ENCODE peak calls at places on chromosomes 2 and 18, in eight cellular contexts. X is esophagus muscularis mucosa, K is endothelial cell of umbilical vein, U is adrenal gland, J is A549, R is HCT116, L is breast epithelium, O is stomach. G is an unnamed sample.

GRCh38 chr2:112187805-112188596 is 49.8 kb downstream of the FBLN7 start:
- DNase-seq in R (peak; percentile 13), U (no peak), L (no peak), X (peak; percentile 91), O (no peak), J (no peak), K (peak; percentile 75), G (no peak)

GRCh38 chr2:128768066-128768465 is 449.4 kb upstream of the HS6ST1 start:
- DNase-seq in J (no peak), O (no peak), U (no peak), L (no peak), K (no peak), R (no peak), X (no peak), G (no peak)

GRCh38 chr2:219125225-219125885 is 35.3 kb downstream of the NHEJ1 start:
- DNase-seq in O (peak; percentile 29), K (no peak), J (peak; percentile 57), R (peak; percentile 94), X (no peak), L (peak; percentile 75), U (peak; percentile 92), G (peak; percentile 31)

GRCh38 chr2:226837787-226838603 is 2.1 kb downstream of the RHBDD1 start:
- DNase-seq in U (no peak), O (no peak), R (no peak), K (no peak), J (no peak), X (no peak), L (no peak), G (no peak)

GRCh38 chr2:134436706-134437105 is 182.8 kb downstream of the MGAT5 start:
- DNase-seq in U (no peak), X (no peak), O (no peak), R (no peak), L (no peak), K (peak; percentile 33), J (no peak), G (no peak)

GRCh38 chr2:216142540-216142939 is 33.4 kb downstream of the XRCC5 start:
- DNase-seq in U (no peak), X (no peak), K (no peak), R (no peak), O (no peak), J (no peak), L (no peak), G (no peak)

GRCh38 chr2:107437807-107438206 is 388.9 kb upstream of the RGPD4 start:
- DNase-seq in L (no peak), J (no peak), X (no peak), O (no peak), K (no peak), R (no peak), U (no peak), G (no peak)

GRCh38 chr2:118974103-118974911 is 32.3 kb downstream of the MARCO start:
- DNase-seq in X (peak; percentile 78), U (peak; percentile 58), R (no peak), J (peak; percentile 56), O (no peak), L (no peak), K (no peak), G (no peak)

DNA sequence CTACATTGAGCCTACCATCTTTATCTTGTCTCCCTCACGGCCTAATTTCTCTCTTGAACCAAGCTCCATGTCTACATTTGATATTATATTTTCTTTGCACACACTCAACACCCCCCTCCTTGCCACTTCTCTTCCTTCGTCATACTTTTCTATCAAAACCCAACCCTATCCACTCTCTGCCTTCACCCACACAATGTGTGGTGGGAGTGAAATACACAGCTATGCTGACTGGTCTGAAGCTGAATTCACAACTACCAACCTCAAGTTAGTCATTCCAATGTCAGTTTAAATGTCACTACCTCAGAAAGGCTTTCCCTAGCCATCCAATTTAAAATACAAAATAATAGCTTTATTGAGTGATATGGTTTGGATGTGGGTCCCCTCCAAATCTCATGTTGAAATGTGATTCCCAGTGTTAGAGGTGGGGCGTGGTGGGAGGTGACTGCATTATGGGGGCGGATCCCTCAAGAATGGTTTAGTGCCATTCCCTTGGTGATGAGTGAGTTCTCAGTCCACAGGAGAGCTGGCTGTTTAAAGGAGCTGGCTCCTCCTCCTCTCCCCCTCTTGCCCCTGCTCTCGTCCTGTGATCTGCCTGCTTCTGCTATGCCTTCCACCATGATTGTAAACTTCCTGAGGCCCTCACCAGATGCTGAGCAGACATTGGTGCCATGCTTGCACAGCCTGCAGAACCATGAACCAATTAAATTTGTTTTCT is 112.1 kb downstream of the DTNB start:
- DNase-seq in U (no peak), O (no peak), J (no peak), R (no peak), K (no peak), X (no peak), L (no peak), G (no peak)
- H3K4me1 ChIP-seq in U (peaks cover 4% of the 10 kb centered on the region), O (peaks cover 14% of the 10 kb centered on the region), J (no peaks in the 10 kb centered on the region), R (no peaks in the 10 kb centered on the region), K (peaks cover 10% of the 10 kb centered on the region), X (no peaks in the 10 kb centered on the region), L (no peaks in the 10 kb centered on the region), G (peaks cover 11% of the 10 kb centered on the region)

GRCh38 chr2:101151141-101151858 is at the start of gene TBC1D8:
- DNase-seq in R (peak; percentile 49), O (peak; percentile 90), K (peak; percentile 75), X (no peak), L (peak; percentile 66), U (peak; percentile 88), J (peak; percentile 82), G (peak; percentile 90)
- TF ChIP-seq POLR2A in R (peak; percentile 81), O (no peak), K (peak; percentile 94), X (peak; percentile 67), L (no peak), U (peak; percentile 82), J (peak; percentile 81), G (peak; percentile 69)

DNA sequence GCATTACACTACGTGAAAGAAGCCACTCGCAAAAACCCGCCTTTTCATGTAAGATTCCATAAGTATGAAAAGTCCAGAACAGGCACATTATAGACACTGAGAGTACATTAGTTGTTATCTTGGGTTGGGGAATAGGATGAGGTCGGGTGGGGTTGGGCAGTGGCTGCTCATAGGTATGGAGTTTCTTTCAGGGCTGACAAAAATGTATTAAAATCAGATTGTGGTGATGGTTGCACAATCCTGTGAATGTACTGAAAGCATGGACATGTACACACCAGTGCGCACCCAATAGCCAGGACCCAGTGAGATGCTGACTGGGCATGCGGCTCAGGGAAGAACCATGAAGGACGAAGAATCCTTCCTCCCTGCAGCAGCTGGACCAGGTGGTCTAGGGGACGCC is 50.3 kb downstream of the MBP start:
- DNase-seq in X (no peak), O (no peak), K (no peak), L (no peak), U (no peak), J (no peak), R (no peak), G (no peak)
- TF ChIP-seq CTCF in X (no peak), O (no peak), K (no peak), L (no peak), U (no peak), J (no peak), R (no peak), G (no peak)

DNA sequence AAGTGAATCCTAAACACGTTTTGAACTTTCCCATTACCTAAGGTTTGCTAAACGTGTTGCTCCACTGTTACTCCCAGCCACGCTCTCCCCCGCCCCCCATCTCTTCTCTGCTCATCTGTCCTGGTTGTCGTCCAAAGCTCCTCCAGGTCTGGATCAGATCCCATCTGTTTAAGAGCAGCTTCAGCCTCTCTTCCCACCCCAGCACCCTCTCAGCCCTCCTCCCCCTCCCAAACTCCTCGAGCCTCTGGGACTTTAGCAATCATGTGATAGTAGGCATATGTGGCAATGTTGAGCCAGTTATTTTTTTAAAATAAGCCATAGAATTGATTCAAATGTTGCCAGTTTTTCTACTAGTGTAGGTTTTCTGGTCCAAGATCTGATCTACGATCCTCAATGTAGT is 20.0 kb upstream of the LPIN1 start:
- DNase-seq in X (no peak), U (peak; percentile 52), O (no peak), L (peak; percentile 77), K (no peak), J (no peak), R (no peak), G (no peak)
- H3K4me1 ChIP-seq in X (no peaks in the 10 kb centered on the region), U (no peaks in the 10 kb centered on the region), O (no peaks in the 10 kb centered on the region), L (no peaks in the 10 kb centered on the region), K (no peaks in the 10 kb centered on the region), J (no peaks in the 10 kb centered on the region), R (no peaks in the 10 kb centered on the region), G (peaks cover 16% of the 10 kb centered on the region)

GRCh38 chr2:11754705-11755026 is 8.2 kb downstream of the LPIN1 start:
- DNase-seq in K (no peak), X (no peak), L (no peak), O (no peak), R (no peak), J (no peak), U (no peak), G (no peak)

GRCh38 chr2:11750917-11751316 is 4.5 kb downstream of the LPIN1 start:
- DNase-seq in J (no peak), K (no peak), U (no peak), L (peak; percentile 91), O (no peak), R (no peak), X (no peak), G (no peak)

GRCh38 chr2:11752906-11753305 is 6.5 kb downstream of the LPIN1 start:
- DNase-seq in X (no peak), O (no peak), L (no peak), U (no peak), K (no peak), J (no peak), R (no peak), G (no peak)

GRCh38 chr2:11753886-11754704 is 7.7 kb downstream of the LPIN1 start:
- DNase-seq in O (peak; percentile 43), J (peak; percentile 37), X (no peak), L (no peak), K (peak; percentile 86), R (no peak), U (peak; percentile 46), G (no peak)

DNA sequence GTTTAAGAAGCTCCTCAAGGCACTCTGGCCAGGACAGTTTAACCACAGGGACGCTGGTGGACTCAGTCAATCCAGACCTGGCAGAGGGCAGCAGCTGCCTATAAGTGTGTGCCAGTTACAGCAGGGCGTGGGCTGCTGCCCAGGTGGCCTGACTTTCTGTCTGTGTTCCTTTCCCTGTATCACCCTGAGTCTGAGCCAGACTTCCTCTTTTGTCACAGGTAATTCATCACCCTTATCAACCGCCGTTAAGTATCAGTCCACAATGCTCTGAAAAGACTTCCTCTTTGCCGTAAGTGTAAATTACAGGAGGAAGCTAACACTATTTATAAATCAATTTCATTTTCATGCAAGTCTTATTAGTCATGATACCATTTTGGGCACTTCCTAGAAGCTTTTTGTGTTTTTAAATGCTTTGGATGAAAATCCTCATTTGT is 7.0 kb downstream of the LPIN1 start:
- DNase-seq in L (peak; percentile 66), X (no peak), O (peak; percentile 81), K (peak; percentile 85), R (no peak), U (no peak), J (no peak), G (peak; percentile 72)
- TF ChIP-seq POLR2A in L (no peak), X (no peak), O (no peak), K (no peak), R (no peak), U (no peak), J (no peak), G (no peak)

G was measured in body of pancreas.